ENCODE peak calls at places on chromosomes 2 and 18, in four cellular contexts. One of them, this sample, is unnamed.

GRCh38 chr2:96510931-96511595 is 5.9 kb upstream of the NEURL3 start:
- DNase-seq in GM12878: no peak
- DNase-seq in K562: no peak
- DNase-seq in H1: no peak
- DNase-seq in this sample: no peak

GRCh38 chr2:39728941-39729351 is 50.1 kb downstream of the THUMPD2 start:
- DNase-seq in K562: peak; percentile 58
- DNase-seq in GM12878: no peak
- DNase-seq in H1: peak; percentile 3
- DNase-seq in this sample: peak; percentile 58

GRCh38 chr2:98253461-98254073 is 92.7 kb upstream of the CNGA3 start:
- DNase-seq in K562: no peak
- DNase-seq in H1: no peak
- DNase-seq in GM12878: no peak
- DNase-seq in this sample: no peak

GRCh38 chr2:120589782-120590608 is 145.7 kb upstream of the GLI2 start:
- DNase-seq in GM12878: no peak
- DNase-seq in H1: no peak
- DNase-seq in K562: no peak
- DNase-seq in this sample: peak; percentile 22

GRCh38 chr18:59084286-59084779 is 55.4 kb upstream of the SEC11C start:
- DNase-seq in GM12878: no peak
- DNase-seq in K562: peak; percentile 68
- DNase-seq in H1: peak; percentile 43
- DNase-seq in this sample: peak; percentile 52

GRCh38 chr2:95345415-95346235 is 48.5 kb downstream of the KCNIP3 start:
- DNase-seq in K562: peak; percentile 84
- DNase-seq in GM12878: no peak
- DNase-seq in H1: peak; percentile 31
- DNase-seq in this sample: peak; percentile 29

GRCh38 chr18:62018761-62019041 is 125.9 kb upstream of the RNF152 start:
- DNase-seq in GM12878: no peak
- DNase-seq in H1: no peak
- DNase-seq in K562: no peak
- DNase-seq in this sample: no peak

GRCh38 chr18:4106407-4107033 is 348.6 kb downstream of the DLGAP1 start:
- DNase-seq in H1: no peak
- DNase-seq in K562: peak; percentile 71
- DNase-seq in GM12878: no peak
- DNase-seq in this sample: peak; percentile 49

GRCh38 chr2:102839668-102840388 is 78.0 kb downstream of the TMEM182 start:
- DNase-seq in K562: peak; percentile 54
- DNase-seq in GM12878: peak; percentile 3
- DNase-seq in H1: no peak
- DNase-seq in this sample: peak; percentile 35

GRCh38 chr18:48037481-48038271 is 107.2 kb upstream of the SMAD2 start:
- DNase-seq in H1: no peak
- DNase-seq in K562: no peak
- DNase-seq in GM12878: no peak
- DNase-seq in this sample: no peak

GRCh38 chr18:48859311-48860275 is 91.2 kb downstream of the SMAD7 start:
- DNase-seq in K562: no peak
- DNase-seq in GM12878: no peak
- DNase-seq in H1: no peak
- DNase-seq in this sample: no peak

GRCh38 chr18:49558356-49558755 is 3.5 kb upstream of the LIPG start:
- DNase-seq in K562: no peak
- DNase-seq in GM12878: no peak
- DNase-seq in H1: no peak
- DNase-seq in this sample: no peak

GRCh38 chr2:74391209-74391579 is 11.1 kb upstream of the DCTN1 start:
- DNase-seq in H1: no peak
- DNase-seq in GM12878: no peak
- DNase-seq in K562: peak; percentile 29
- DNase-seq in this sample: no peak

DNA sequence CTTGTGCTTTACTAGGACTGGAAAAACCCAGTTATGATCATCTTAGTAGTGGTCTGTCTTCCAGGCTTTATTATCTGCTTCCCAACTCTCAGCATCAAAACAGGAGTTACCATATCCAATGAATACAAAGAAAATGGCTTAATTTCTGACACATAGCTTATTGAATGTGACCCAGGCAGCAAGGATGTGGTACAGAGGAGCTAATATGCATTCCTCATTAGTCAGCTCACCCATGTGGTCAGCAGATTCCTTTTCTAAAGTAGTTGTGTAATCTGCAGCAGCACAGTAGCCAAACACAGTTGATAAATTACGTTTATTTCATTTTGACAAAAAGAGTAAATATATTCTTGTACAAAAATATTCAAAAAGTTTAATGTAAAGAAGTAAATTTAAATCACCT is 43.6 kb downstream of the TSPYL6 start:
- DNase-seq in K562: no peak
- DNase-seq in GM12878: no peak
- DNase-seq in H1: no peak
- DNase-seq in this sample: peak; percentile 71
- TF ChIP-seq KDM1A in K562: no peak
- TF ChIP-seq KDM1A in GM12878: no peak
- TF ChIP-seq KDM1A in H1: no peak
- TF ChIP-seq KDM1A in this sample: no peak

DNA sequence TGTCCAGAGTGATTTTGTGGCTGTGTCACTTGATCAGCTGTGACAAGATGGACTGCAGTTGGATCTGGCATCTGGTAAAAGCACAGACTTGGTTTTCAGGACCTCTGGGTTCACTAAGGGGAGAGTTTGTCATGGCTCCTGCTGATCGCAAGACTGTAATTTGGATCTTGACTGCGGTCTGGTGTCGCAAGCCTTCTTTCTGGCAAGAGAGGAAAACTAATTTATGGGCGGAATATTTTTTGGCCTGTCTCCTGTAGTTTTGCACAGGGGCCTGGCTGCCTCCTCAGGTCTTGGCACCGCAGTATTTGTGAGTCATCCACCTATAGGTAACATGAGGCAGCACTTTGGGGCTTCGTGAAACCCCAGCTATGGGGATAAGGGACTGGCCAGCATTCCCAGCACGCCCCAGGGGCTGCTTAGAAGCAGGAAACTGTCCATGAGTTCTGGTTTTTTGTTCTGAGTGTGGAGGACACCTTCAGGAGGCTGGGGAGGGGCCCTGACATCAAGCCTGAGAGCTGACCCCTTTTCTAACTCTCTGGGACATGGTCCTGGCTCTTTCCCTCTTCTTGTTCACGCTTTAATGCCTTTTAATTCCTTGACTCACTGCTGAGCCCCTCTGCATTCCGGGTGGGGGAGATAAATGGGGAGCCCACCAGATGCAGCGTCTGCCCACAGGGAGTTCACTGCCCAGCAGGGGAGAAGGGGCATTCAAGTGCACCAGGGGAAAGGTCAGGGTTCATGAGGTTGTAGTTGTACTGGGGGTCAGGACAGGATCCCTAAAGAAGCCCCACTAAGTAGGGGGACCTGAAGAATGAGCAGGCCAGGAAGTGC is 12.2 kb downstream of the SH3BP4 start:
- DNase-seq in GM12878: no peak
- DNase-seq in H1: no peak
- DNase-seq in K562: no peak
- DNase-seq in this sample: no peak
- TF ChIP-seq EZH2 in GM12878: no peak
- TF ChIP-seq EZH2 in H1: no peak
- TF ChIP-seq EZH2 in K562: no peak
- TF ChIP-seq EZH2 in this sample: no peak

GRCh38 chr2:3626118-3626816 is 31.4 kb downstream of the COLEC11 start:
- DNase-seq in K562: no peak
- DNase-seq in GM12878: no peak
- DNase-seq in H1: no peak
- DNase-seq in this sample: peak; percentile 51
- TF ChIP-seq HDAC2 in K562: no peak
- TF ChIP-seq HDAC2 in GM12878: no peak
- TF ChIP-seq HDAC2 in H1: no peak
- TF ChIP-seq HDAC2 in this sample: no peak

DNA sequence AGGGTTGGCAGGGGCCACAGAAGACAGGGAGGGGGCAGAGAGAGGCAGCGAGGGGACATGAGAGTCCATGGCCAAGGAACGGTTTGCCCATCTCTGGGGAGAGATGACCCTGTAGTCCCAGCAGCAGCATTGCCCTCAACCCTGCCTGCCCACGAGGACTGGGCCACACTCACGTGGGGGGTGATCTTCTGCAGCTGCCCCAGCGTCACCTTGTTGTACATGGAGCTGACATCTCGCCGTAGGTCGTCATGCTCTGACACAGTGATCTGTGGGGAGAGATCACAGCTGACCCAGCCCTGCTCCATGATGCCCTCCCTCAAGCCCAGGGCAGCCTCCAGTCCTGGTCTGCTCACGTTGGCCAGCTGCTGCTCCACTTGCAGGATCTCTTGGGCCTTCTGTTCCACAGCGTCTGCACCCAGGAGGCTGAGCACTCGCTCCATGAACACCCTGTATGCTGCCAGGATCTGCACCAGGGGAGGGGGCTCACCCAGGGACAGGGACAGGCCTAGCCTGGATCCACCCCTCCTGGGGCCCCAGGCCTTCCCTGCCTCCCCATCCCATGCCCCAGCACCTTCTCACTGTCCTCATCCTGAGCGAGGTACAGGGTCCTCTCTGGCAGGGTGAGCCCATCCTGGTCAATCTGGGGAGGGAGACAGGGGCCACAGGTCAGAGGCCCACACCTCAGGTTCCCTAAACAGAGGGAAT is 2.9 kb downstream of the ECEL1 start:
- DNase-seq in H1: no peak
- DNase-seq in GM12878: no peak
- DNase-seq in K562: no peak
- DNase-seq in this sample: no peak
- TF ChIP-seq KDM1A in H1: no peak
- TF ChIP-seq KDM1A in GM12878: no peak
- TF ChIP-seq KDM1A in K562: no peak
- TF ChIP-seq KDM1A in this sample: no peak

GRCh38 chr2:86809481-86810121 is 18.9 kb upstream of the CD8A start:
- DNase-seq in H1: no peak
- DNase-seq in K562: no peak
- DNase-seq in GM12878: no peak
- DNase-seq in this sample: no peak
- TF ChIP-seq EZH2 in H1: no peak
- TF ChIP-seq EZH2 in K562: no peak
- TF ChIP-seq EZH2 in GM12878: no peak
- TF ChIP-seq EZH2 in this sample: no peak

GRCh38 chr2:155218945-155219344 is 520.5 kb downstream of the KCNJ3 start:
- DNase-seq in H1: no peak
- DNase-seq in GM12878: no peak
- DNase-seq in K562: no peak
- DNase-seq in this sample: no peak

GRCh38 chr2:155218292-155218924 is 519.9 kb downstream of the KCNJ3 start:
- DNase-seq in GM12878: no peak
- DNase-seq in H1: no peak
- DNase-seq in K562: no peak
- DNase-seq in this sample: no peak

GRCh38 chr2:155223781-155224406 is 525.4 kb downstream of the KCNJ3 start:
- DNase-seq in GM12878: no peak
- DNase-seq in K562: no peak
- DNase-seq in H1: no peak
- DNase-seq in this sample: peak; percentile 15
- TF ChIP-seq HDAC2 in GM12878: no peak
- TF ChIP-seq HDAC2 in K562: no peak
- TF ChIP-seq HDAC2 in H1: no peak
- TF ChIP-seq HDAC2 in this sample: no peak

DNA sequence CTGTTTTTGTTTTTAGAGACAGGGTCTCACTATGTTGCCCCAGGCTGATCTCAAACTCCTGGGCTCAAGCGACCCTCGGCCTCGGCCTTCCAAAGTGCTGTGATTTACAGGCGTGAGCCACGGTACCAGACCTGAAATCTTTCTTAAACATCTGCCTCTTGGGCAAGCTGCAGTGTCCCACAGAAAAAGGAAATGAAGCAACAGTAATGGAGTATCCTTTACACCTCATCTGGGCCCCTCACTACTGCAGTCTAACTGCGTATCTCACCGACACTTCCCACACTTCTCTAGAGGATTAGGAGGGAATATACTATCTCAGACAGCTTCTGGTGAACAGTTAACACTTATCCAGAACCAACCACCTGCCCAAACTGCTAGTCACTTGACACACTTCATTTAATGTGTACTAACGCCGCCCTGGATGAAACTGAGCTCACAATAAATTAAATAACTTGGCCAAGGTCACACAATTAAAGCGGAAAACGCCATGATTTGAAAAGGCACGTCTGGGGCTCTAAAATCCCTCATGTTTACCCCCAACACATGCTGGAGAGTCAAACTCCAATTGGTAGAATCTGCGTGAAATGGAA is 1.0 kb downstream of the COX7A2L start:
- DNase-seq in K562: peak; percentile 81
- DNase-seq in GM12878: no peak
- DNase-seq in H1: no peak
- DNase-seq in this sample: no peak
- TF ChIP-seq KDM1A in K562: peak; percentile 93
- TF ChIP-seq KDM1A in GM12878: no peak
- TF ChIP-seq KDM1A in H1: no peak
- TF ChIP-seq KDM1A in this sample: no peak

This sample was measured in HepG2.